ENCODE peak calls at places on chromosome 19, in nine cellular contexts. F, A, S, D, V, K, X, R and O are unnamed samples.

GRCh38 chr19:4913996-4914735 is 4.9 kb downstream of the UHRF1 start:
- DNase-seq in F (no peak), A (no peak), S (no peak), D (no peak), V (no peak), K (no peak), X (no peak), R (peak; percentile 65), O (no peak)

GRCh38 chr19:2236285-2237050 is at the start of the genes PLEKHJ1 and SF3A2:
- DNase-seq in F (peak; percentile 97), A (peak; percentile 96), S (peak; percentile 96), D (peak; percentile 99), V (peak; percentile 95), K (peak; percentile 99), X (peak; percentile 96), R (peak; percentile 95), O (peak; percentile 98)

GRCh38 chr19:7790416-7790815 is 27.4 kb downstream of the CLEC4M start:
- DNase-seq in F (no peak), A (no peak), S (no peak), D (no peak), V (no peak), K (no peak), X (no peak), R (no peak), O (no peak)

GRCh38 chr19:3369337-3370213 is 3.2 kb downstream of the NFIC start:
- DNase-seq in F (peak; percentile 56), A (no peak), S (peak; percentile 71), D (peak; percentile 41), V (peak; percentile 73), K (peak; percentile 94), X (peak; percentile 61), R (peak; percentile 60), O (no peak)

GRCh38 chr19:33905473-33905936 is 108.8 kb downstream of the KCTD15 start:
- DNase-seq in F (peak; percentile 18), A (no peak), S (peak; percentile 25), D (peak; percentile 51), V (no peak), K (no peak), X (no peak), R (peak; percentile 1), O (no peak)

GRCh38 chr19:8004723-8005513 is 523 bp downstream of the ELAVL1 start:
- DNase-seq in F (no peak), A (no peak), S (no peak), D (peak; percentile 11), V (no peak), K (no peak), X (peak; percentile 34), R (peak; percentile 23), O (no peak)

GRCh38 chr19:49855277-49855675 is 4.3 kb downstream of the PTOV1 start:
- DNase-seq in F (no peak), A (no peak), S (no peak), D (no peak), V (no peak), K (no peak), X (no peak), R (no peak), O (no peak)

GRCh38 chr19:29450306-29450705 is 75.5 kb upstream of the VSTM2B start:
- DNase-seq in F (no peak), A (no peak), S (no peak), D (no peak), V (no peak), K (no peak), X (no peak), R (no peak), O (no peak)

GRCh38 chr19:53824134-53824611 is at the start of gene NLRP12:
- DNase-seq in F (no peak), A (no peak), S (no peak), D (no peak), V (peak; percentile 58), K (no peak), X (no peak), R (no peak), O (no peak)

GRCh38 chr19:23787106-23787505 is 28.4 kb upstream of the ZNF681 start:
- DNase-seq in F (peak; percentile 64), A (no peak), S (no peak), D (no peak), V (no peak), K (no peak), X (no peak), R (peak; percentile 10), O (no peak)

DNA sequence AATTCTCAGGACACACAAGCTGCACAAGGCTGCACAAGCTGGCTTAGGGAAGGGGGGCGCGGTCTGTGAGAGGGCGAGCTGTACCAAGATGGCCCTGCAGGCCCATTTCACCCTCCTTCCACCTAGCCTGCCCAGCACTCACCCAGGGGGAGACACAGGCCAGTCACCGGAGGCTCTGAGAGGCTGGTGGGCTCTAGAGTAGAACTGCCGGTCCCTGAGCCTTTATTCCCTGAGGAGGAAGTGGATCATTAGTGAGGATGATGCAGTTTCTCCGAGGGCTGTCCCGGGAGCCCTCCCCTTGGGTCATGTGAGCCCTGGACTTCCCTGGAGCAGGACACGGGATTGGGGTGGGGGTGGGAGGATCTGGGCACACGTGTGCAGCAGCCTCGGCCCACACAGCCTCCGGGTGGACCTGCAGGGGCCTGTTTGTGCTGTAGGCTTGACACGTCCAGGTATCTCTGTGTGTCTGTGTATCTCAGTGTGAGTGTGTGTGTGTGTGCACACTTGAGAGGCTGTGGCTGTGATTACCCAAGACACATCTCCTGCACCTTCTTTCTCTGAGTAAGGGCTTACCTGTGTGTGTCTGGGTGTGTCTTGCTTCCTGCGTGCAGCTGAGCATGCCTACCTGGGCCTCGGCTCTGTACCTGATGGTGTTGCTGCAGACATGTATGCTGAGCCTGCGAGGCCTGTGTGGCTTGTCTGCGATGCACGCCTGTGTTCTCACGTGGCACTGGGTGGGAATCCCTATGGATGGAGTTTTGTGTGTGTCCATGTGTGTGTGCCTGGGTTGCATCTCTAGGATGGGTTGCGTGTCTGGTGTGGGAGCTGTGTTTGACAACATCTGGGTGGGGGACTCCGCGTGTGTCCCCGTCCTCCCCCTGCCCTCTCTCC is at the start of gene ACP5:
- DNase-seq in F (peak; percentile 37), A (no peak), S (no peak), D (no peak), V (no peak), K (no peak), X (no peak), R (no peak), O (no peak)
- H3K27ac ChIP-seq in F (no peak within 1 kb of the TSS), A (peak within 1 kb of the TSS; percentile 81), S (no peak within 1 kb of the TSS), D (no peak within 1 kb of the TSS), V (no peak within 1 kb of the TSS), K (no peak within 1 kb of the TSS), X (no peak within 1 kb of the TSS), R (no peak within 1 kb of the TSS), O (peak within 1 kb of the TSS; percentile 65)

GRCh38 chr19:51637362-51637978 is 7.3 kb upstream of the SIGLEC5 start:
- DNase-seq in F (no peak), A (no peak), S (no peak), D (peak; percentile 19), V (no peak), K (no peak), X (no peak), R (no peak), O (no peak)
- TF ChIP-seq CTCF in F (peak; percentile 51), A (no peak), S (peak; percentile 29), D (peak; percentile 46), V (peak; percentile 17), K (peak; percentile 27), X (peak; percentile 28), R (peak; percentile 46), O (no peak)

GRCh38 chr19:16339361-16339725 is 14.7 kb downstream of the KLF2 start:
- DNase-seq in F (no peak), A (no peak), S (no peak), D (no peak), V (no peak), K (no peak), X (no peak), R (no peak), O (no peak)
- H3K27ac ChIP-seq in F (no peak overlapping the region), A (peak overlapping the region; percentile 79), S (peak overlapping the region; percentile 97), D (peak overlapping the region; percentile 91), V (peak overlapping the region; percentile 59), K (peak overlapping the region; percentile 46), X (peak overlapping the region; percentile 37), R (peak overlapping the region; percentile 86), O (no peak overlapping the region)

DNA sequence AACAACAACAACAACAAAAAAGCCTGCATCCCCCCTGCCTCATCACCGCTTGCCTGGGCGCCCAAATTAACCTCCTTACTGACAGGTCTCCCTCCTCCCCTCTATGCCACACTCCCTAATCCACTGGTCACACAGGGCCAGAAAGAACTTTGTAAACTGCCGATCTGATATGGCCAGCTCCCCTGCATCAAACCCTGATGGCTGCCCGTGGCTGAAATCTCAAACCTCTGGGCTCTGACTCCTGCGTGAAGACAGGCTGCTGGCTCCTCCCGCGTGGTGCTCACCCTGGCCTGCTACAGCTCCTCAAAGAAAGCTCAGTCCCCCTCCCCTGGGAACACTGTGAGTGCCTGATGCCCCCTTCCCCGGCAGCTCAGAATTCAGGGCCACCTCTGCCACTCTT is 7.6 kb downstream of the ISOC2 start:
- DNase-seq in F (no peak), A (no peak), S (no peak), D (no peak), V (no peak), K (no peak), X (peak; percentile 61), R (no peak), O (no peak)
- TF ChIP-seq CTCF in F (no peak), A (no peak), S (no peak), D (no peak), V (no peak), K (no peak), X (no peak), R (no peak), O (no peak)

DNA sequence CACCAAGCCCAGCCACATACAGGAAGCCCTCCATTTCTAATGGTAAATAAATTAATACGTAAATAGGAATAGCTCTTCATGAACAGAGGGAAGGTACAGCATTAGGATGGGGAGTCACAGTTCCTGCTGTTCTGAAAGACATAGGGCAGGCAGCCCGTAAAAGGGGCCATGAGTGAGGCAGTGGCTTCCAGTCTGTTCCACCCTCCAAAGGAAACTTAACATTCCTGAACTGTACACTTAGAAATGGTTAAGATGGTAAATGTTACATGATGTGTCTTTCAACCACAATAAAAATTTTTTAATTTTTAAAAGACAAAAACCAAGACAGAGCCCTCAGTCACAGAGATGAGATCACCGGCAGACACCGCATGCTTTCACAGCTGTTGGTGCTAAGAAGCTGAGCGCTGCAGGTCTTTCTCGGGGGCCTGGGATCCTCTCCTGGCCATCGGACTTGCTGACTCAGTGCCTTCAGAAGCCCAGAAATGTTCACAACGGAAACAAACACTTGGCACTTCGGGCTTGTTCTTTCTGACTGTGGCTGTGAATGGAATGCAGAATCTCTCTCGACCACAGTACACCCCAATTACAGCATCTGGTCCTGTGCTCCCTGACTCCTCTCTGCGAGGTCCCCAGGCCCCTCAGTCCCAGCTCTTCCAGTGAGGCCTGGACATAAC is 36.4 kb downstream of the EPS15L1 start:
- DNase-seq in F (peak; percentile 64), A (no peak), S (peak; percentile 40), D (peak; percentile 84), V (peak; percentile 72), K (peak; percentile 94), X (peak; percentile 78), R (peak; percentile 97), O (no peak)
- H3K27ac ChIP-seq in F (peak overlapping the region; percentile 40), A (peak overlapping the region; percentile 76), S (peak overlapping the region; percentile 83), D (peak overlapping the region; percentile 72), V (peak overlapping the region; percentile 56), K (peak overlapping the region; percentile 84), X (peak overlapping the region; percentile 76), R (peak overlapping the region; percentile 49), O (peak overlapping the region; percentile 76)